ENCODE peak calls at places on chromosome 15, in five cellular contexts. N, W, B, Y and P are unnamed samples.

GRCh38 chr15:80250614-80251504 is 1.2 kb downstream of the CTXND1 start:
- DNase-seq in N (no peak), W (no peak), B (no peak), Y (no peak), P (no peak)

GRCh38 chr15:88497109-88497761 is 29.7 kb downstream of the MRPS11 start:
- DNase-seq in N (no peak), W (no peak), B (no peak), Y (no peak), P (no peak)

GRCh38 chr15:70761931-70762468 is 1.4 kb downstream of the UACA start:
- DNase-seq in N (peak; percentile 25), W (no peak), B (no peak), Y (no peak), P (no peak)

GRCh38 chr15:50907866-50908208 is 646 bp upstream of the AP4E1 start:
- DNase-seq in N (peak; percentile 49), W (no peak), B (peak; percentile 58), Y (peak; percentile 46), P (no peak)

GRCh38 chr15:83653639-83654378 is at the start of gene ADAMTSL3:
- DNase-seq in N (peak; percentile 78), W (no peak), B (peak; percentile 15), Y (peak; percentile 63), P (no peak)

GRCh38 chr15:71461748-71462147 is 346.5 kb downstream of the THSD4 start:
- DNase-seq in N (no peak), W (no peak), B (no peak), Y (no peak), P (no peak)

GRCh38 chr15:55289011-55289572 is 521 bp downstream of the RAB27A start:
- DNase-seq in N (peak; percentile 66), W (peak; percentile 77), B (peak; percentile 49), Y (peak; percentile 37), P (no peak)

GRCh38 chr15:32642667-32643425 is 1.3 kb downstream of the SCG5 start:
- DNase-seq in N (no peak), W (no peak), B (no peak), Y (no peak), P (no peak)

GRCh38 chr15:80620931-80621330 is 74.2 kb upstream of the ABHD17C start:
- DNase-seq in N (no peak), W (no peak), B (no peak), Y (no peak), P (no peak)

GRCh38 chr15:62795171-62795570 is 247.4 kb upstream of the TPM1 start:
- DNase-seq in N (no peak), W (no peak), B (no peak), Y (no peak), P (no peak)
- H3K4me3 ChIP-seq in N (no peak overlapping the region), W (no peak overlapping the region), B (no peak overlapping the region), Y (no peak overlapping the region), P (no peak overlapping the region)

DNA sequence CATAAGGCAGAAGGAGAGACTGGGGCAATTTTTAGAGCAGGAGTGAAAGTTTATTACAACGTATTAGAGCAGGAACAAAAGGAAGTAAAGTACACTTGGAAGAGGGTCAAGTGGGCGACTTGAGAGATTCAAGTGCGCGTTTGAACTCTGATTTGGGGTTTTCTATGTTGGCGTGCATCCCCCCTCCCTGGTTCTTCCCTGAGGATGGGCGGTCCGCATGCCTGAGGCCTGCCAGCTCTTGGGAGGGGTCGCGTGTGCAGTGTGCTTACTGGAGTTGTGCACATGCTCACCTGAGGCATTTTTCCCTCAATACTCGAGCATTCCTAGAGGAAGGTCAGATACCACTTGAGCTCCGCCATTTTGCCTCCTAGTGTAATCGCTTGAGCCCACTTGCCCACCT is 10.4 kb upstream of the CHAC1 start:
- DNase-seq in N (no peak), W (no peak), B (no peak), Y (no peak), P (no peak)
- H3K4me3 ChIP-seq in N (no peak overlapping the region), W (peak overlapping the region; percentile 86), B (no peak overlapping the region), Y (no peak overlapping the region), P (peak overlapping the region; percentile 86)

GRCh38 chr15:33846151-33846550 is 122.1 kb upstream of the CHRM5 start:
- DNase-seq in N (no peak), W (no peak), B (no peak), Y (no peak), P (no peak)
- H3K4me3 ChIP-seq in N (no peak overlapping the region), W (no peak overlapping the region), B (no peak overlapping the region), Y (no peak overlapping the region), P (no peak overlapping the region)

DNA sequence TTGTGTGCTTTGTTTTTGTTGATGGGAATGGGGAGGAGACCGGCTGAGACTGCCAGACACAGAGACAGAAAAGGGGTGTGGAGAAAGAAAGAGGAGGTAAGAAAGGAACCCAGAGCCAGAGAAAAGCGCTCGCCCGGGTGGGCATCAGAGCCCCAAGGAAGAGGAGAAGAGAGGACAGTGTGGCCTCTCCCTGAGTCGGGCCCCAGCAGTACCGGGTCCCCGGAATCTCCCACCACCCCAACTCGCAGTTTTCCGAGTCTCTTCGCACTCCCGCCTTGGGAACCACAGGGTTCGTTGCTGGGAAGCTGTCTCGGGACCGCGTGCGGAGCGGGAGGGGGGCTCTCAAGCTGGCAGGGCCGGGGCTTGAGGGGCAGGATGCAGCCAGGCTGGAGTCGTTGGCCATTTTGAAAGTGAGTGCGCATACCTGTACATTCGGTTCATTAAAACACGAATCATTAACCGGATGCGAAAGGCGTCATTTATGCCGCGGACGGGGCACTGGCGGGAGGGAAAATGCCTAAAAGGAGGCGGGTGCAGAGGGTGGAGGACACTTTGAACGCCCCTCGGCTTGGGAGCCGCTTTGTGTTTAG is 3.2 kb downstream of the SKOR1 start:
- DNase-seq in N (no peak), W (no peak), B (no peak), Y (no peak), P (no peak)
- H3K4me3 ChIP-seq in N (no peak overlapping the region), W (peak overlapping the region; percentile 59), B (no peak overlapping the region), Y (no peak overlapping the region), P (no peak overlapping the region)

DNA sequence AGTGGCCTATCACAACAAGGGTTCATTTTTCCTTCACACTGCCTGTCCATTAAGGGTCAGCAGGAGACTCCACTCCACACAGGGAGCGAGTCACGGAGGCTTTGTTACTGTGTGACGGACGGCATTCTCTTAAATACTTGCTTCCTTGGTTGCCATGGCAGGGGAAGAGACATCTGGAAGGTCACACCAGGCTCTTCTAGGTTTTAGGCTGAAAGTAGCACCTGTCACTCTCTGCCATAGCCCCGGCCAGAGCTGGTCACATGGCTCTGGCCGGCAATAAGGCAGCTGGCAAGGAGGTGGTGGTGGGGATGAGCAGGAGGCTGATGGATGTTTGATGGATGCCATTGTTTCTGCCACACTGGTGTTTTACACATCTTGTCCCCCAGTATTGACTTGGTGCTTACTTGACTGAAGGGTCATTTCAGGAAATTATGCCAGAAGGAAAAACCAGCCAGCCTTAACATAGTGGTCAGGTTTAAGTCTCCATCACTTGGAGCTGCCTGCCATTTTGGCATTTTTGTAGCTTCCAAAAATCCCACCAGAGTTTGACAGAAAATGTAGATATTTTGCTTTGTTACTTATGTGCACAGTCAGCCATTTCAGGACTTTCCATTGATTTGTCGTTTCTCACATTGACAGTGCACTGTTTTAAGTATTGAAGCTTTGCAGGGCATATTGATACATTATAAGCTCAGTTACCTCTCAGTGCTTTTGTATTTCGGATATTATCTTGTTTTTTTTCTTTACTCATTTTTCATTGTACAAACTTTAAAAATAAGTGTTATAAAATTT is 89.2 kb upstream of the ANKRD34C start:
- DNase-seq in N (no peak), W (no peak), B (no peak), Y (no peak), P (no peak)
- H3K4me3 ChIP-seq in N (no peak overlapping the region), W (no peak overlapping the region), B (no peak overlapping the region), Y (no peak overlapping the region), P (no peak overlapping the region)

DNA sequence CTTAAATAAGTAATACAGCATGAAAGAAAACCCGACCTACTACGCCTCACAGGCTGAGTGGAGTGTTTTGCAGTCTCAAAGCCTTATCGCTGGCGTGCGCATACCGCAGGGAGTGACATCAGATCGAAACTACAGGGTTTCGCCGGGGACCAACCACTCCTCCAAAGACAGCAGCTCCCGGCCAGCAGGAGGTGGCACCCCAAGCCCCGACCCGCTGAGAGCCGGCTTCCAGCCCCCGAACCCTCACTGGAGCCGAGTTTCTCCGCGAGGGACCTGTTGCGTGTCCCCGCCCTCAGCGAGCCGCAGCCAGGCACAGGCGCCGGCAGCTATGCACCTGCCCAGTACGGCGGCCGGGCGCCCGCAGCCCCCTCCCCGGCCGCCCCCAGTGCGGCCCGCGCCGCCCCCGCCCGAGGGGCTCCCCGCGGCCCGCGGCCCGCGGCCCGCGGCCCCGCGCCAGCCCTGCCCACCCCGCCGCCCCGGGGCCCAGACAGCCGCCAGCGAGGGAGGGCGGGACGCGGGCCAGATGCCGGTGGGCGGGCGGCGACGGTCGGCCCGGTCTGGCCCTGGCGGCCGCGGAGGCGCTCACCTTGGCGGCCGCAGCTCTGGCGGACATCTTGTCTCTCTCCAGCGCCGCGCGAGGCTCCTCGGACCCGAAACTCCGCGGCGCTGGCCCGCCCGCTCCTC is 710 bp downstream of the TJP1 start:
- DNase-seq in N (peak; percentile 74), W (peak; percentile 89), B (peak; percentile 89), Y (peak; percentile 72), P (no peak)
- H3K4me3 ChIP-seq in N (peak overlapping the region; percentile 67), W (peak overlapping the region; percentile 90), B (peak overlapping the region; percentile 85), Y (peak overlapping the region; percentile 96), P (peak overlapping the region; percentile 70)

DNA sequence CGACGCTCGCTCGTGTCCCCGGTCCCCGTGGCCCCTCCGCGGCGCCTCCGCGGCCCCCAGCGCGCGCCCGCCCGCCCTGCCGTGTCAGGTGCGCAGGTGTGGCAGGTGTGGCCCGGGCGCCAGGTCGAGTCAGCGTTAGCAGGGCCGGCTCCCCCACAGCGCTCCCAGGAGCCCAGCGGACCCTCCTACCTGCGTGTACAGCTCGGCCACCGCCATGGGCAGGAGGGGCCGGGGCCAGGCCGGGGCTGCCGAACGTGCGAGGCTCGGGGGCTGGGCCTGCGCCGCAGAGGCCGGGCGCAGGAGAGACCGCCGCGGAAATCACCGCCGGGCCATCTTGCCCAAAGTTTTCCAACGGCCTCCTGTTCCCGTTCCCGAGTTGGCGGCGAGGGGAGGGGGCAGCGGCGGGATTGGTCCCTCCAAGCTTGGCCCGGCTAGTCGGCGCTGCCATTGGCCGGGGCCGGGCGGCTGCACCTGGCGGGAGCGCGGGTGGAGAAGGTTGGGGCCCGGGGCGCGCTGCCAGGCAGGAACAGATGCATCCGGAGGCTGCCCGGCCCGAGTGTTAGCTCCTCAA is at the start of gene MYO5C:
- DNase-seq in N (peak; percentile 37), W (no peak), B (peak; percentile 80), Y (peak; percentile 74), P (no peak)
- H3K4me3 ChIP-seq in N (peak within 1 kb of the TSS; percentile 78), W (peak within 1 kb of the TSS; percentile 70), B (peak within 1 kb of the TSS; percentile 50), Y (peak within 1 kb of the TSS; percentile 27), P (peak within 1 kb of the TSS; percentile 38)